ENCODE peak calls at places on chromosomes 13 and 19, in four cellular contexts. B, O, R and D are unnamed samples.

GRCh38 chr19:21569497-21569870 is 64.1 kb downstream of the ZNF429 start:
- DNase-seq in B (no peak), O (no peak), R (peak; percentile 16), D (peak; percentile 70)

GRCh38 chr13:40916207-40916998 is 102.7 kb downstream of the ELF1 start:
- DNase-seq in B (no peak), R (no peak), O (no peak), D (no peak)

GRCh38 chr19:1173160-1173844 is 766 bp downstream of the SBNO2 start:
- DNase-seq in B (peak; percentile 39), R (no peak), O (peak; percentile 73), D (peak; percentile 68)

GRCh38 chr19:33580645-33581037 is 41.1 kb upstream of the CHST8 start:
- DNase-seq in R (no peak), B (no peak), O (no peak), D (no peak)

GRCh38 chr19:3121821-3122511 is 13.9 kb upstream of the GNA15 start:
- DNase-seq in B (no peak), O (no peak), R (peak; percentile 1), D (peak; percentile 73)

GRCh38 chr13:29935309-29935981 is 85.0 kb upstream of the UBL3 start:
- DNase-seq in O (no peak), B (no peak), R (no peak), D (no peak)

GRCh38 chr13:75452564-75452963 is 29.4 kb downstream of the TBC1D4 start:
- DNase-seq in B (no peak), O (no peak), R (no peak), D (peak; percentile 57)

GRCh38 chr13:20796791-20797513 is 23.2 kb upstream of the EEF1AKMT1 start:
- DNase-seq in B (no peak), O (no peak), R (no peak), D (no peak)

GRCh38 chr13:40432018-40432978 is 234.1 kb downstream of the FOXO1 start:
- DNase-seq in R (no peak), B (no peak), O (no peak), D (no peak)

GRCh38 chr13:75908137-75908536 is 272.0 kb downstream of the LMO7 start:
- DNase-seq in B (peak; percentile 14), R (peak; percentile 29), O (no peak), D (no peak)

GRCh38 chr13:84479656-84480055 is 597.4 kb upstream of the SLITRK1 start:
- DNase-seq in O (no peak), R (no peak), B (no peak), D (no peak)

GRCh38 chr19:51246153-51246552 is 4.7 kb upstream of the SIGLECL1 start:
- DNase-seq in R (no peak), B (no peak), O (no peak), D (no peak)

GRCh38 chr13:82963466-82963865 is 918.8 kb downstream of the SLITRK1 start:
- DNase-seq in O (no peak), R (no peak), B (no peak), D (no peak)

GRCh38 chr13:60214213-60215079 is 50.7 kb upstream of the DIAPH3 start:
- DNase-seq in R (no peak), O (no peak), B (no peak), D (no peak)

GRCh38 chr13:74761794-74762193 is 627.6 kb upstream of the KLF12 start:
- DNase-seq in R (no peak), O (no peak), B (no peak), D (no peak)

GRCh38 chr19:58128041-58128685 is 22.4 kb downstream of the ZNF329 start:
- DNase-seq in R (no peak), O (no peak), B (no peak), D (no peak)

GRCh38 chr13:41137951-41138350 is 5.3 kb upstream of the KBTBD6 start:
- DNase-seq in B (no peak), R (no peak), O (no peak), D (no peak)

GRCh38 chr19:4861147-4861546 is 6.3 kb downstream of the PLIN3 start:
- DNase-seq in R (peak; percentile 81), B (no peak), O (no peak), D (no peak)

GRCh38 chr19:7544626-7545025 is 9.1 kb downstream of the PNPLA6 start:
- DNase-seq in O (no peak), B (no peak), R (no peak), D (no peak)

GRCh38 chr19:55212447-55212846 is 3.1 kb upstream of the PTPRH start:
- DNase-seq in B (no peak), O (no peak), R (no peak), D (no peak)

DNA sequence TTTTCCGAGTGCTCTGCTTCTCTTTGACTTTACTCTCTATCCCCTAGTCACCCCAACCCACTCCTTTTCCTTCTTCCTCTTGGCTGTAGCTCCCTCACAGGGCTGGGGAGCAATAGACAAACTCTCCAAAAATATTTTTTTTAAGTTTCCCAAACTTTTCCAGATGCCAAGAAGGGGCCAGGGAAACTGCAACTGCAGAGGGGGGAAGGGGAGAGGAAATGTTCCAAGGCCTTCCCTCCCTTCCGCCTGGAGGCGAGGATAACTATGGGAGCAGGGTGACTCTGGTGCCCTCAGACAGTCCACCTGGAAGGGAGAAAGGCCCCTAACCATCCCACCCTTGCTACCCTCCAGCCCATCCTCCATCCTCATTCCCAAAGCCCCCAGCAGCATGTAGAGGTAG is 49.4 kb downstream of the LYL1 start:
- DNase-seq in O (no peak), R (no peak), B (no peak), D (no peak)
- H3K4me1 ChIP-seq in O (peaks cover 95% of the 10 kb centered on the region), R (peaks cover 88% of the 10 kb centered on the region), B (peaks cover 68% of the 10 kb centered on the region), D (no peaks in the 10 kb centered on the region)

GRCh38 chr19:45768644-45769053 is 403 bp downstream of the SIX5 start:
- DNase-seq in R (peak; percentile 45), O (peak; percentile 86), B (no peak), D (no peak)

GRCh38 chr19:45766293-45766918 is 2.6 kb downstream of the SIX5 start:
- DNase-seq in R (no peak), O (peak; percentile 71), B (no peak), D (no peak)

GRCh38 chr19:45766919-45767346 is 2.1 kb downstream of the SIX5 start:
- DNase-seq in R (no peak), O (peak; percentile 78), B (no peak), D (no peak)

GRCh38 chr19:45767881-45768643 is 990 bp downstream of the SIX5 start:
- DNase-seq in B (peak; percentile 77), R (peak; percentile 86), O (peak; percentile 91), D (peak; percentile 78)

GRCh38 chr19:45767410-45767880 is 1.6 kb downstream of the SIX5 start:
- DNase-seq in B (peak; percentile 83), R (peak; percentile 78), O (peak; percentile 92), D (peak; percentile 75)
- TF ChIP-seq POLR2A in B (peak; percentile 77), R (peak; percentile 77), O (peak; percentile 72), D (peak; percentile 56)

GRCh38 chr13:46983881-46984280 is 87.0 kb upstream of the HTR2A start:
- DNase-seq in O (no peak), B (no peak), R (no peak), D (no peak)
- H3K4me1 ChIP-seq in O (no peaks in the 10 kb centered on the region), B (no peaks in the 10 kb centered on the region), R (no peaks in the 10 kb centered on the region), D (no peaks in the 10 kb centered on the region)

GRCh38 chr13:32277838-32278237 is 37.3 kb downstream of the ZAR1L start:
- DNase-seq in O (no peak), B (no peak), R (no peak), D (no peak)
- TF ChIP-seq POLR2A in O (no peak), B (no peak), R (no peak), D (no peak)

GRCh38 chr19:29605653-29606419 is at the start of gene POP4:
- DNase-seq in O (peak; percentile 98), R (peak; percentile 96), B (peak; percentile 98), D (peak; percentile 97)
- H3K4me1 ChIP-seq in O (peaks cover 19% of the 10 kb centered on the region), R (peaks cover 13% of the 10 kb centered on the region), B (peaks cover 7% of the 10 kb centered on the region), D (no peaks in the 10 kb centered on the region)

GRCh38 chr19:38401148-38401547 is 1.7 kb upstream of the FAM98C start:
- DNase-seq in O (no peak), R (no peak), B (no peak), D (no peak)

GRCh38 chr19:38404858-38405257 is 2.0 kb downstream of the FAM98C start:
- DNase-seq in O (no peak), R (no peak), B (no peak), D (no peak)

GRCh38 chr19:38402967-38403674 is at the start of gene FAM98C:
- DNase-seq in B (peak; percentile 98), R (peak; percentile 96), O (peak; percentile 98), D (peak; percentile 96)

GRCh38 chr19:38400361-38400760 is 2.5 kb upstream of the FAM98C start:
- DNase-seq in O (no peak), R (no peak), B (no peak), D (no peak)

DNA sequence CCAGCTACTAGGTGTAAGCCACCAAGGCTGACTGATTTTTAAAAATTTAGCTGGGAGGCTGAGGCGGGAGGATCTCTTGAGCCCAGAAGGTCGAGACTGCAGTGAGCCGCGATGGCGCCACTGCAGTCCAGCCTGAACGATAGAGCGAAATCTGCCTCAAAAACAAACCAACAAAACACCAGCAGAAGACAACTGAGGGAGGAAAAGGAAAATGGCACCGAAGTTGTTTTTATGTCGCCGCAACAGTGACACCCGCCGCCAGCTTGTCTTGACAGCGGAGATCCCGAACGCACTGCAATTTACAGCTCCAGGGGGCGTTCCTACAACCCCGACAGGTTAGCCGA is 298 bp upstream of the FAM98C start:
- DNase-seq in O (no peak), R (no peak), B (no peak), D (no peak)
- TF ChIP-seq POLR2A in O (no peak), R (no peak), B (no peak), D (no peak)

GRCh38 chr19:39399684-39400465 is 6.8 kb upstream of the ZFP36 start:
- DNase-seq in O (no peak), B (no peak), R (peak; percentile 93), D (no peak)

GRCh38 chr19:39403331-39404312 is 3.0 kb upstream of the ZFP36 start:
- DNase-seq in O (peak; percentile 100), B (peak; percentile 100), R (peak; percentile 99), D (peak; percentile 90)

GRCh38 chr19:39401549-39402416 is 4.9 kb upstream of the ZFP36 start:
- DNase-seq in O (peak; percentile 85), R (peak; percentile 35), B (peak; percentile 49), D (peak; percentile 91)

GRCh38 chr19:39402417-39403297 is 4.0 kb upstream of the ZFP36 start:
- DNase-seq in B (peak; percentile 94), R (peak; percentile 95), O (peak; percentile 97), D (peak; percentile 94)

DNA sequence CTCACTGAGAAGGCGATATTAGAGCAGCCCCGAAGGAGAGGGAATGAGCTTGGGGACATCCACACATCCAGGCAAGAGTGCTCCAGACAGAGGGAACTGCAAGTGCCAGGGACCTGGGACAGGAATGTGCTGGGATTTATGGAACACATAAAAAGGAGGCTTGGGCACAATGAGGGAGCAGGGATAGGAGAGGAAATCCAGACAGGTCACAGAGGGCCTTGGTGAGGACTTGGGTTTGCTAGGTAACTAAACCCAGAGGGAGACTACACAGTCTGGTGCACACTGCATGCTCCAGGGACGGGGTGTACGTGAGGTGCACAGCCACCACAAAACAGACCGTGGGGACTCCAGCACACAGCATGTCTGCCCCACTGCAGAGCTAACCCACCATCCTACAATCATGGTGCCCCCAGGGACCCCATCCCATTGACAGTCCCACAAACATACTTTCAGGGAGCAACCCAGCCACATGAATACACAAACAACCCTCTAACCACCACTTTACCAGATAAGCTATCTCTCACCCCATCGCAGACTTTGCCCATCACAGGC is 5.6 kb upstream of the ZFP36 start:
- DNase-seq in R (no peak), O (no peak), B (no peak), D (no peak)
- H3K4me1 ChIP-seq in R (peaks cover 75% of the 10 kb centered on the region), O (peaks cover 68% of the 10 kb centered on the region), B (peaks cover 20% of the 10 kb centered on the region), D (no peaks in the 10 kb centered on the region)

GRCh38 chr13:48304132-48304876 is 753 bp downstream of the RB1 start:
- DNase-seq in B (peak; percentile 38), R (peak; percentile 44), O (peak; percentile 72), D (peak; percentile 55)
- TF ChIP-seq POLR2A in B (no peak), R (peak; percentile 28), O (no peak), D (no peak)

GRCh38 chr19:5974721-5975387 is 3.1 kb downstream of the RANBP3 start:
- DNase-seq in O (no peak), R (no peak), B (no peak), D (no peak)
- H3K4me1 ChIP-seq in O (peaks cover 69% of the 10 kb centered on the region), R (peaks cover 47% of the 10 kb centered on the region), B (peaks cover 15% of the 10 kb centered on the region), D (no peaks in the 10 kb centered on the region)